ENCODE peak calls at places on chromosomes 3 and 15, in seven cellular contexts. One of them, this sample, is unnamed.
A peak's percentile ranks its signal among the peaks of the same experiment; 100 is the strongest.

GRCh38 chr15:75666823-75667501 is 19.2 kb downstream of the SNX33 start:
- DNase-seq in AG09309: peak; percentile 97
- DNase-seq in ovary: no peak
- DNase-seq in astrocyte: peak; percentile 99
- DNase-seq in brain microvascular endothelial cell: peak; percentile 99
- DNase-seq in dorsolateral prefrontal cortex: no peak
- DNase-seq in choroid plexus epithelial cell: peak; percentile 99
- DNase-seq in this sample: peak; percentile 99

GRCh38 chr3:50381315-50381714 is 22.0 kb upstream of the TMEM115 start:
- DNase-seq in choroid plexus epithelial cell: no peak
- DNase-seq in AG09309: no peak
- DNase-seq in astrocyte: no peak
- DNase-seq in ovary: no peak
- DNase-seq in dorsolateral prefrontal cortex: no peak
- DNase-seq in brain microvascular endothelial cell: no peak
- DNase-seq in this sample: no peak

GRCh38 chr3:5217824-5218595 is 30.5 kb downstream of the EDEM1 start:
- DNase-seq in dorsolateral prefrontal cortex: no peak
- DNase-seq in choroid plexus epithelial cell: peak; percentile 46
- DNase-seq in ovary: peak; percentile 61
- DNase-seq in astrocyte: peak; percentile 74
- DNase-seq in brain microvascular endothelial cell: no peak
- DNase-seq in AG09309: no peak
- DNase-seq in this sample: no peak

GRCh38 chr3:9020396-9020795 is 57.1 kb upstream of the RAD18 start:
- DNase-seq in brain microvascular endothelial cell: no peak
- DNase-seq in dorsolateral prefrontal cortex: no peak
- DNase-seq in AG09309: peak; percentile 62
- DNase-seq in ovary: no peak
- DNase-seq in astrocyte: peak; percentile 49
- DNase-seq in choroid plexus epithelial cell: no peak
- DNase-seq in this sample: no peak

GRCh38 chr3:30311781-30312180 is 294.6 kb upstream of the TGFBR2 start:
- DNase-seq in ovary: no peak
- DNase-seq in choroid plexus epithelial cell: no peak
- DNase-seq in astrocyte: no peak
- DNase-seq in dorsolateral prefrontal cortex: no peak
- DNase-seq in AG09309: no peak
- DNase-seq in brain microvascular endothelial cell: no peak
- DNase-seq in this sample: no peak

GRCh38 chr3:142022381-142022780 is 127.0 kb downstream of the TFDP2 start:
- DNase-seq in dorsolateral prefrontal cortex: no peak
- DNase-seq in ovary: no peak
- DNase-seq in choroid plexus epithelial cell: peak; percentile 63
- DNase-seq in AG09309: peak; percentile 25
- DNase-seq in astrocyte: no peak
- DNase-seq in brain microvascular endothelial cell: peak; percentile 4
- DNase-seq in this sample: no peak

GRCh38 chr15:36029606-36030005 is 483.6 kb upstream of the DPH6 start:
- DNase-seq in astrocyte: peak; percentile 85
- DNase-seq in ovary: no peak
- DNase-seq in brain microvascular endothelial cell: peak; percentile 52
- DNase-seq in dorsolateral prefrontal cortex: no peak
- DNase-seq in AG09309: peak; percentile 46
- DNase-seq in choroid plexus epithelial cell: peak; percentile 70
- DNase-seq in this sample: peak; percentile 73

GRCh38 chr15:59367022-59367451 is 5.6 kb downstream of the MYO1E start:
- DNase-seq in ovary: no peak
- DNase-seq in astrocyte: no peak
- DNase-seq in AG09309: no peak
- DNase-seq in choroid plexus epithelial cell: peak; percentile 50
- DNase-seq in dorsolateral prefrontal cortex: no peak
- DNase-seq in brain microvascular endothelial cell: no peak
- DNase-seq in this sample: no peak

GRCh38 chr3:113825090-113825489 is 13.5 kb upstream of the GRAMD1C start:
- DNase-seq in AG09309: no peak
- DNase-seq in ovary: no peak
- DNase-seq in dorsolateral prefrontal cortex: no peak
- DNase-seq in astrocyte: no peak
- DNase-seq in choroid plexus epithelial cell: peak; percentile 34
- DNase-seq in brain microvascular endothelial cell: peak; percentile 29
- DNase-seq in this sample: no peak

GRCh38 chr3:10557783-10558373 is 52.5 kb upstream of the ATP2B2 start:
- DNase-seq in choroid plexus epithelial cell: peak; percentile 42
- DNase-seq in AG09309: no peak
- DNase-seq in brain microvascular endothelial cell: peak; percentile 62
- DNase-seq in dorsolateral prefrontal cortex: no peak
- DNase-seq in ovary: no peak
- DNase-seq in astrocyte: peak; percentile 52
- DNase-seq in this sample: peak; percentile 14

GRCh38 chr15:63135281-63135680 is 13.6 kb downstream of the LACTB start:
- DNase-seq in AG09309: no peak
- DNase-seq in choroid plexus epithelial cell: peak; percentile 55
- DNase-seq in dorsolateral prefrontal cortex: no peak
- DNase-seq in astrocyte: no peak
- DNase-seq in brain microvascular endothelial cell: no peak
- DNase-seq in ovary: no peak
- DNase-seq in this sample: peak; percentile 39

GRCh38 chr3:17258823-17259436 is 374.2 kb downstream of the PLCL2 start:
- DNase-seq in AG09309: no peak
- DNase-seq in choroid plexus epithelial cell: peak; percentile 58
- DNase-seq in dorsolateral prefrontal cortex: no peak
- DNase-seq in brain microvascular endothelial cell: no peak
- DNase-seq in astrocyte: peak; percentile 8
- DNase-seq in ovary: no peak
- DNase-seq in this sample: peak; percentile 12

GRCh38 chr3:64995857-64996564 is 308.2 kb upstream of the ADAMTS9 start:
- DNase-seq in ovary: no peak
- DNase-seq in AG09309: no peak
- DNase-seq in brain microvascular endothelial cell: peak; percentile 18
- DNase-seq in dorsolateral prefrontal cortex: no peak
- DNase-seq in astrocyte: peak; percentile 68
- DNase-seq in choroid plexus epithelial cell: peak; percentile 84
- DNase-seq in this sample: no peak

GRCh38 chr3:189488241-189488767 is 142.9 kb upstream of the TP63 start:
- DNase-seq in ovary: no peak
- DNase-seq in dorsolateral prefrontal cortex: no peak
- DNase-seq in brain microvascular endothelial cell: peak; percentile 92
- DNase-seq in AG09309: peak; percentile 23
- DNase-seq in choroid plexus epithelial cell: peak; percentile 87
- DNase-seq in astrocyte: peak; percentile 59
- DNase-seq in this sample: peak; percentile 3

GRCh38 chr3:189355481-189356201 is 183.9 kb downstream of the TPRG1 start:
- DNase-seq in astrocyte: peak; percentile 80
- DNase-seq in dorsolateral prefrontal cortex: no peak
- DNase-seq in brain microvascular endothelial cell: peak; percentile 62
- DNase-seq in AG09309: peak; percentile 84
- DNase-seq in choroid plexus epithelial cell: peak; percentile 85
- DNase-seq in ovary: no peak
- DNase-seq in this sample: peak; percentile 3

GRCh38 chr3:29185706-29186105 is 95.2 kb upstream of the RBMS3 start:
- DNase-seq in choroid plexus epithelial cell: peak; percentile 30
- DNase-seq in astrocyte: no peak
- DNase-seq in dorsolateral prefrontal cortex: no peak
- DNase-seq in AG09309: no peak
- DNase-seq in ovary: no peak
- DNase-seq in brain microvascular endothelial cell: peak; percentile 32
- DNase-seq in this sample: peak; percentile 14

GRCh38 chr3:54004351-54004750 is 112.7 kb upstream of the SELENOK start:
- DNase-seq in dorsolateral prefrontal cortex: no peak
- DNase-seq in brain microvascular endothelial cell: no peak
- DNase-seq in ovary: no peak
- DNase-seq in astrocyte: no peak
- DNase-seq in choroid plexus epithelial cell: no peak
- DNase-seq in AG09309: no peak
- DNase-seq in this sample: no peak

GRCh38 chr3:126394179-126394976 is at the start of gene CFAP100:
- DNase-seq in brain microvascular endothelial cell: peak; percentile 23
- DNase-seq in choroid plexus epithelial cell: peak; percentile 46
- DNase-seq in astrocyte: peak; percentile 28
- DNase-seq in AG09309: no peak
- DNase-seq in dorsolateral prefrontal cortex: peak; percentile 38
- DNase-seq in ovary: peak; percentile 43
- DNase-seq in this sample: no peak

GRCh38 chr3:59412506-59412905 is 362.7 kb upstream of the CFAP20DC start:
- DNase-seq in brain microvascular endothelial cell: no peak
- DNase-seq in astrocyte: peak; percentile 16
- DNase-seq in ovary: no peak
- DNase-seq in AG09309: no peak
- DNase-seq in dorsolateral prefrontal cortex: no peak
- DNase-seq in choroid plexus epithelial cell: no peak
- DNase-seq in this sample: no peak

GRCh38 chr3:46677096-46677702 is 16.3 kb downstream of the ALS2CL start:
- DNase-seq in ovary: no peak
- DNase-seq in choroid plexus epithelial cell: no peak
- DNase-seq in astrocyte: peak; percentile 11
- DNase-seq in dorsolateral prefrontal cortex: no peak
- DNase-seq in brain microvascular endothelial cell: no peak
- DNase-seq in AG09309: no peak
- DNase-seq in this sample: no peak

GRCh38 chr3:111981457-111981763 is 2.6 kb downstream of the ABHD10 start:
- DNase-seq in AG09309: no peak
- DNase-seq in dorsolateral prefrontal cortex: no peak
- DNase-seq in choroid plexus epithelial cell: no peak
- DNase-seq in astrocyte: no peak
- DNase-seq in brain microvascular endothelial cell: no peak
- DNase-seq in ovary: no peak
- DNase-seq in this sample: no peak
- H3K4me3 ChIP-seq in AG09309: no peak overlapping the region
- H3K4me3 ChIP-seq in dorsolateral prefrontal cortex: no peak overlapping the region
- H3K4me3 ChIP-seq in choroid plexus epithelial cell: no peak overlapping the region
- H3K4me3 ChIP-seq in astrocyte: no peak overlapping the region
- H3K4me3 ChIP-seq in brain microvascular endothelial cell: no peak overlapping the region
- H3K4me3 ChIP-seq in ovary: no peak overlapping the region
- H3K4me3 ChIP-seq in this sample: no peak overlapping the region

DNA sequence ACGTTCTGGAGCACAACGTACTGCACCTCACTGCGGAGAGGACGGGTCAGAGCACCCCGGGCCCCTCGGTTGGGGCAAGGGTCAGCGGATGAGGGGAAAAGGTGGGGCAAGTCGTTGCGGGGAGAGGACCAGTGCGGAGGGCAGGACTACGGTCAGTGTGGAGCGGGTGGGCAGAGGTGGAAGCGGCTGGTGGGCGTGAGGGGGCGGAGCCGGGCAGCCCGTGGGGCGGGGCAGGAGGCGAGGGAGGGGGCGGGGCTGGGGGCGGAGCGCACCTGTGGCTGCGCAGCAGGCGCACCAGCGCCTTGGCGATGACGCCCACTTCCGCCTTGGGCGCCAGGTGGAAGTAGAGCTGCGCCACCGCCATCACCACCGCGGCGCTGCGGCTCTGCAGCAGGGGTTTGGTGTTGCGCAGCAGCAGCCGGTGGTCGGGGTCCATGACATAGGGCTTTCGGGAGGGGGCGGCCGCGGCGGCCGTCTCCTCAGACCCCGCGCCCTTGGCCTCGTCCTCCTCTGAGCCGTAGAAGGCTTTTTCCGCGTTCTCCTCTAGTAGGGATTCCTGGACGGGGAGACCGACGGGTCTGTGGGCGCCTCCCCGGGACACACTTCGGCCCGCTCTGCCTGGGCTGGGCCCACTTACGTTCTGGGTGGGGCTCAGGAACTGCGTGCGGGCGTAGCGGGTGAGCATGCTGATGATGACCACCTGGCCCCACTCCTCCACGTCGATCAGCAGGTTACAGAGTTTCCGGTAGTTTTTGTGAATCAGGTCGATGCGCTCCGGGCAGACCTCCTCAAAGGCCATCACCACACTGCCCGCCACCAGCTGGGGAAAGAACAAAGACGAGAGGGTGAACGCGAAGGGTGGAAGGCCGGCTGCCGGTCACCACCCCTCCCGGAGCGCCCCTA is 29.2 kb downstream of the AP3B2 start:
- DNase-seq in choroid plexus epithelial cell: no peak
- DNase-seq in astrocyte: no peak
- DNase-seq in ovary: peak; percentile 71
- DNase-seq in brain microvascular endothelial cell: no peak
- DNase-seq in AG09309: no peak
- DNase-seq in dorsolateral prefrontal cortex: no peak
- DNase-seq in this sample: no peak
- TF ChIP-seq CTCF in choroid plexus epithelial cell: no peak
- TF ChIP-seq CTCF in astrocyte: no peak
- TF ChIP-seq CTCF in ovary: no peak
- TF ChIP-seq CTCF in brain microvascular endothelial cell: no peak
- TF ChIP-seq CTCF in AG09309: no peak
- TF ChIP-seq CTCF in dorsolateral prefrontal cortex: no peak
- TF ChIP-seq CTCF in this sample: no peak

DNA sequence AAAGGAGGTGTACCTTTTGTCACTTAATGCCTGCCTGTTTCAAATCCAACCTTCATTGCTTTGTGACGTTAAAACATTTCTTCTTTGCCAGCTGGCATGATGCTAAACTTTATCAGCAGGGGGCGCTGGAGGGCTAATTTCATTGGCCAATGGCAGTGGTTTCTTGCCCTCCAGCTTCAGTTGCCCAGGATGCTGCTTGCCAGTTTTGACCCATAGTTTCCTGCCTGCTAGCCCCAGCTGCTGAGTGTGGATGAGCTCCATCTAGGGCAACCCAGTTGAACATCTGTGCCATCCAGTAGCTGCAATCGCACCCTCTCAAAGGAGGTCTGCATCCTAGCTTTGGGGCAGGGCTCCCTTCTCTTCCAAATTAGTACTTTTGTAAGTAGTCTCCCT is 22.1 kb downstream of the ACKR2 start:
- DNase-seq in dorsolateral prefrontal cortex: peak; percentile 71
- DNase-seq in astrocyte: no peak
- DNase-seq in brain microvascular endothelial cell: peak; percentile 52
- DNase-seq in ovary: no peak
- DNase-seq in AG09309: no peak
- DNase-seq in choroid plexus epithelial cell: peak; percentile 62
- DNase-seq in this sample: peak; percentile 61
- H3K4me3 ChIP-seq in dorsolateral prefrontal cortex: no peak overlapping the region
- H3K4me3 ChIP-seq in astrocyte: no peak overlapping the region
- H3K4me3 ChIP-seq in brain microvascular endothelial cell: no peak overlapping the region
- H3K4me3 ChIP-seq in ovary: no peak overlapping the region
- H3K4me3 ChIP-seq in AG09309: no peak overlapping the region
- H3K4me3 ChIP-seq in choroid plexus epithelial cell: no peak overlapping the region
- H3K4me3 ChIP-seq in this sample: no peak overlapping the region

GRCh38 chr3:42581709-42582473 is at the start of gene SEC22C:
- DNase-seq in ovary: peak; percentile 94
- DNase-seq in choroid plexus epithelial cell: peak; percentile 93
- DNase-seq in brain microvascular endothelial cell: peak; percentile 88
- DNase-seq in dorsolateral prefrontal cortex: peak; percentile 96
- DNase-seq in astrocyte: peak; percentile 79
- DNase-seq in AG09309: peak; percentile 45
- DNase-seq in this sample: peak; percentile 97
- TF ChIP-seq CTCF in ovary: no peak
- TF ChIP-seq CTCF in choroid plexus epithelial cell: peak; percentile 25
- TF ChIP-seq CTCF in brain microvascular endothelial cell: peak; percentile 24
- TF ChIP-seq CTCF in dorsolateral prefrontal cortex: peak; percentile 32
- TF ChIP-seq CTCF in astrocyte: no peak
- TF ChIP-seq CTCF in AG09309: peak; percentile 29
- TF ChIP-seq CTCF in this sample: peak; percentile 7